ENCODE peak calls at places on chromosome 7, in nine cellular contexts. One of them, this sample, is unnamed.
A peak's percentile ranks its signal among the peaks of the same experiment; 100 is the strongest.

GRCh38 chr7:72275412-72276070 is 136.6 kb downstream of the CALN1 start:
- DNase-seq in PC-9: no peak
- DNase-seq in CD8-positive, alpha-beta memory T cell: no peak
- DNase-seq in glutamatergic neuron: no peak
- DNase-seq in Caki2: no peak
- DNase-seq in Calu3: no peak
- DNase-seq in IMR-90: no peak
- DNase-seq in NCI-H82: no peak
- DNase-seq in HTR-8/SVneo: no peak
- DNase-seq in this sample: no peak

GRCh38 chr7:8154290-8154689 is 107.7 kb downstream of the ICA1 start:
- DNase-seq in PC-9: no peak
- DNase-seq in CD8-positive, alpha-beta memory T cell: no peak
- DNase-seq in glutamatergic neuron: no peak
- DNase-seq in Caki2: peak; percentile 42
- DNase-seq in Calu3: no peak
- DNase-seq in IMR-90: no peak
- DNase-seq in NCI-H82: no peak
- DNase-seq in HTR-8/SVneo: no peak
- DNase-seq in this sample: no peak

GRCh38 chr7:111485981-111486380 is 76.3 kb downstream of the IMMP2L start:
- DNase-seq in PC-9: no peak
- DNase-seq in CD8-positive, alpha-beta memory T cell: no peak
- DNase-seq in glutamatergic neuron: no peak
- DNase-seq in Caki2: peak; percentile 52
- DNase-seq in Calu3: no peak
- DNase-seq in IMR-90: no peak
- DNase-seq in NCI-H82: peak; percentile 63
- DNase-seq in HTR-8/SVneo: no peak
- DNase-seq in this sample: no peak

GRCh38 chr7:73770002-73770859 is at the start of gene CLDN3:
- DNase-seq in PC-9: peak; percentile 97
- DNase-seq in CD8-positive, alpha-beta memory T cell: no peak
- DNase-seq in glutamatergic neuron: peak; percentile 33
- DNase-seq in Caki2: peak; percentile 93
- DNase-seq in Calu3: peak; percentile 95
- DNase-seq in IMR-90: no peak
- DNase-seq in NCI-H82: peak; percentile 76
- DNase-seq in HTR-8/SVneo: peak; percentile 53
- DNase-seq in this sample: peak; percentile 85

GRCh38 chr7:91407942-91408341 is 143.7 kb downstream of the FZD1 start:
- DNase-seq in PC-9: no peak
- DNase-seq in CD8-positive, alpha-beta memory T cell: no peak
- DNase-seq in glutamatergic neuron: no peak
- DNase-seq in Caki2: no peak
- DNase-seq in Calu3: no peak
- DNase-seq in IMR-90: no peak
- DNase-seq in NCI-H82: peak; percentile 59
- DNase-seq in HTR-8/SVneo: no peak
- DNase-seq in this sample: no peak

GRCh38 chr7:5657901-5658300 is 123.6 kb downstream of the RNF216 start:
- DNase-seq in PC-9: no peak
- DNase-seq in CD8-positive, alpha-beta memory T cell: no peak
- DNase-seq in glutamatergic neuron: no peak
- DNase-seq in Caki2: no peak
- DNase-seq in Calu3: no peak
- DNase-seq in IMR-90: peak; percentile 19
- DNase-seq in NCI-H82: no peak
- DNase-seq in HTR-8/SVneo: no peak
- DNase-seq in this sample: no peak

GRCh38 chr7:6437251-6437650 is 10.5 kb downstream of the DAGLB start:
- DNase-seq in PC-9: no peak
- DNase-seq in CD8-positive, alpha-beta memory T cell: no peak
- DNase-seq in glutamatergic neuron: no peak
- DNase-seq in Caki2: no peak
- DNase-seq in Calu3: no peak
- DNase-seq in IMR-90: no peak
- DNase-seq in NCI-H82: no peak
- DNase-seq in HTR-8/SVneo: no peak
- DNase-seq in this sample: no peak

GRCh38 chr7:30921951-30922401 is 10.3 kb downstream of the AQP1 start:
- DNase-seq in PC-9: no peak
- DNase-seq in CD8-positive, alpha-beta memory T cell: no peak
- DNase-seq in glutamatergic neuron: peak; percentile 6
- DNase-seq in Caki2: no peak
- DNase-seq in Calu3: no peak
- DNase-seq in IMR-90: no peak
- DNase-seq in NCI-H82: no peak
- DNase-seq in HTR-8/SVneo: no peak
- DNase-seq in this sample: no peak

GRCh38 chr7:141617280-141617679 is 66.1 kb downstream of the AGK start:
- DNase-seq in PC-9: no peak
- DNase-seq in CD8-positive, alpha-beta memory T cell: no peak
- DNase-seq in glutamatergic neuron: no peak
- DNase-seq in Caki2: no peak
- DNase-seq in Calu3: no peak
- DNase-seq in IMR-90: peak; percentile 4
- DNase-seq in NCI-H82: no peak
- DNase-seq in HTR-8/SVneo: no peak
- DNase-seq in this sample: no peak

GRCh38 chr7:109751241-109751640 is 1181.6 kb downstream of the DNAJB9 start:
- DNase-seq in PC-9: peak; percentile 10
- DNase-seq in CD8-positive, alpha-beta memory T cell: no peak
- DNase-seq in glutamatergic neuron: no peak
- DNase-seq in Caki2: peak; percentile 19
- DNase-seq in Calu3: no peak
- DNase-seq in IMR-90: peak; percentile 7
- DNase-seq in NCI-H82: no peak
- DNase-seq in HTR-8/SVneo: peak; percentile 0
- DNase-seq in this sample: no peak

GRCh38 chr7:80216996-80217842 is 82.6 kb downstream of the GNAI1 start:
- DNase-seq in PC-9: no peak
- DNase-seq in CD8-positive, alpha-beta memory T cell: no peak
- DNase-seq in glutamatergic neuron: no peak
- DNase-seq in Caki2: no peak
- DNase-seq in Calu3: no peak
- DNase-seq in IMR-90: no peak
- DNase-seq in NCI-H82: peak; percentile 14
- DNase-seq in HTR-8/SVneo: no peak
- DNase-seq in this sample: no peak

GRCh38 chr7:42639930-42640329 is 271.9 kb downstream of the C7orf25 start:
- DNase-seq in PC-9: no peak
- DNase-seq in CD8-positive, alpha-beta memory T cell: no peak
- DNase-seq in glutamatergic neuron: no peak
- DNase-seq in Caki2: no peak
- DNase-seq in Calu3: no peak
- DNase-seq in IMR-90: no peak
- DNase-seq in NCI-H82: no peak
- DNase-seq in HTR-8/SVneo: no peak
- DNase-seq in this sample: no peak

GRCh38 chr7:76261935-76262334 is 40.5 kb upstream of the HSPB1 start:
- DNase-seq in PC-9: no peak
- DNase-seq in CD8-positive, alpha-beta memory T cell: no peak
- DNase-seq in glutamatergic neuron: no peak
- DNase-seq in Caki2: no peak
- DNase-seq in Calu3: no peak
- DNase-seq in IMR-90: no peak
- DNase-seq in NCI-H82: no peak
- DNase-seq in HTR-8/SVneo: no peak
- DNase-seq in this sample: no peak

GRCh38 chr7:48728799-48729198 is 195.5 kb upstream of the CDC14C start:
- DNase-seq in PC-9: no peak
- DNase-seq in CD8-positive, alpha-beta memory T cell: no peak
- DNase-seq in glutamatergic neuron: no peak
- DNase-seq in Caki2: no peak
- DNase-seq in Calu3: no peak
- DNase-seq in IMR-90: no peak
- DNase-seq in NCI-H82: no peak
- DNase-seq in HTR-8/SVneo: no peak
- DNase-seq in this sample: no peak

GRCh38 chr7:121101621-121102020 is 113.1 kb downstream of the CPED1 start:
- DNase-seq in PC-9: no peak
- DNase-seq in CD8-positive, alpha-beta memory T cell: no peak
- DNase-seq in glutamatergic neuron: no peak
- DNase-seq in Caki2: no peak
- DNase-seq in Calu3: no peak
- DNase-seq in IMR-90: no peak
- DNase-seq in NCI-H82: no peak
- DNase-seq in HTR-8/SVneo: no peak
- DNase-seq in this sample: no peak